ENCODE peak calls at places on chromosomes 6 and 20, in four cellular contexts. O, C, U and L are unnamed samples.

GRCh38 chr6:106064103-106064502 is 22.0 kb upstream of the PRDM1 start:
- DNase-seq in U (no peak), O (no peak), C (no peak), L (no peak)

GRCh38 chr6:225121-225721 is 67.1 kb upstream of the DUSP22 start:
- DNase-seq in O (no peak), C (no peak), U (no peak), L (no peak)

GRCh38 chr6:4973972-4974885 is 29.6 kb downstream of the RPP40 start:
- DNase-seq in C (peak), U (no peak), O (no peak), L (no peak)

GRCh38 chr6:69790629-69791028 is 6.2 kb downstream of the LMBRD1 start:
- DNase-seq in U (no peak), O (no peak), C (no peak), L (no peak)

GRCh38 chr6:1144842-1145755 is 166.8 kb upstream of the FOXQ1 start:
- DNase-seq in O (no peak), U (no peak), C (no peak), L (no peak)

GRCh38 chr6:1485678-1486077 is 96.3 kb downstream of the FOXF2 start:
- DNase-seq in O (peak), U (no peak), C (no peak), L (no peak)

GRCh38 chr20:57426156-57426769 is 35.1 kb downstream of the RBM38 start:
- DNase-seq in C (no peak), O (no peak), U (no peak), L (no peak)

GRCh38 chr20:35660122-35660937 is 4.4 kb downstream of the CPNE1 start:
- DNase-seq in U (no peak), O (no peak), C (peak), L (no peak)

GRCh38 chr6:7473805-7474329 is 67.6 kb upstream of the DSP start:
- DNase-seq in O (no peak), U (peak), C (no peak), L (no peak)

GRCh38 chr20:64010711-64011237 is 25.2 kb upstream of the C20orf204 start:
- DNase-seq in C (no peak), U (no peak), O (no peak), L (no peak)

GRCh38 chr20:44746367-44747165 is 901 bp downstream of the KCNK15 start:
- DNase-seq in O (no peak), U (no peak), C (no peak), L (peak)

GRCh38 chr6:159729598-159729997 is 2.3 kb downstream of the WTAP start:
- DNase-seq in C (no peak), O (no peak), U (no peak), L (no peak)

GRCh38 chr6:106870824-106871300 is 103.7 kb downstream of the CD24 start:
- DNase-seq in U (no peak), O (peak), C (no peak), L (no peak)

GRCh38 chr6:113908801-113909200 is 51.7 kb downstream of the MARCKS start:
- DNase-seq in C (no peak), O (no peak), U (no peak), L (no peak)

GRCh38 chr6:54525731-54526130 is 217.5 kb downstream of the TINAG start:
- DNase-seq in C (no peak), U (no peak), O (no peak), L (no peak)

GRCh38 chr6:35318200-35318844 is 20.7 kb downstream of the DEF6 start:
- DNase-seq in U (peak), O (peak), C (peak), L (peak)

GRCh38 chr6:30750379-30750668 is 6.0 kb upstream of the IER3 start:
- DNase-seq in O (no peak), C (no peak), U (no peak), L (no peak)

GRCh38 chr20:1336699-1337387 is 7.9 kb upstream of the SDCBP2 start:
- DNase-seq in C (peak), U (no peak), O (no peak), L (no peak)

GRCh38 chr20:2706688-2707352 is 14.2 kb downstream of the EBF4 start:
- DNase-seq in U (no peak), O (no peak), C (peak), L (no peak)

DNA sequence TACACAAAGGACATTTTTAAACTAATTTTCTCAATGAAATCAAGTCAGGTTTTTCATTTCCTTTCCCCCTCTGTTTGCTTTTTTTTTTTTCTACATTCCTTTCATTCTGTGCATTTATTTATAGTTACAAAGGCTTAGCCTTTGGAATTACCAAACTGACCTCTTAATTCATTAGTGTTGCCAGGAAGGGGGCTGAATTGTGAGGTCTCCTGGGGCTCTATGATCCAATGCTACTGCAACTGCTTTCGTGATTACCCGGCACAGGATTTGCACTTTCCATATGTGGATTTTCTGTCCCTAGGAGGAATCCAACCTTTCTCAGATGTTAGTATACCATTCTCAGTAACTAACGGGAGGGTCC is 35.3 kb downstream of the NEDD9 start:
- DNase-seq in O (no peak), C (no peak), U (no peak), L (no peak)
- TF ChIP-seq RNF2 in O (no peak), C (no peak), U (no peak), L (no peak)

DNA sequence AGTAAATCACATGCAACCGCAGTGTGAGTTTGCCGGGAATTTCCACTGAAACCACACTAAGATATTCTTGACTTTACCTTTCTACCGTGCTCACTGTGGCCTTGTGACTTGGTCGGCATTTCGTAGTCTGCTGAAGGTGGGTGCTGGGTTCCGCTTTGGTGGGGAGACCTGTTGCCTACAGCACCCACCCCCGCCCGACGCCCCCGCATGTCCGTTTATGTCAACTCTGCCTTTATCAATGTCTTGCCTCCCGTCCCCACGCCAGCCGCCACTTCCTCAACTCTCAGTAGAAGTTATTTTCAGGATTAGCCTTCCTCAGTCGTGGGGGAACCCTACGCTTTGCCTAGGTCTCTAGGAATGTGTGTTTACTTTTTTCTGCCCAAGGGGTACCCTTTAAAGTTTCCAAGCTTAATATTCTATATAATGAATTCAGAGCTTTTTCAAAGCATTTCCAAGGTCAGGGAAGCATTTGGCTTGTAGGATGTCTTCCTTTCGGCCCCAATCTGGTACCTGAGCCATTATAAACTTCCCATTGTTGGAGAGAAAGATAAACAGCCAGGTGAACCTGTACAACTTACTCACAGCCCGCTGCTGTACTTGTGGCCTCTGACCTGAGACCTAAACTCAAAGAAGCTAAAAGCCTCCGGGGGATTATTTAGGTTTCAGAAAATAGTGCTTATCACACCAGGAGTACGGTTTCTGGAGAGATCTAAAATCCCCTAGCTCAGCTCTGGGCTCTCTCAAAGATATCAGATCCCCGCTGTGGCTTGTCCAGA is 54.2 kb downstream of the TBC1D7 start:
- DNase-seq in C (no peak), U (no peak), O (no peak), L (peak)
- TF ChIP-seq RNF2 in C (no peak), U (no peak), O (no peak), L (peak)

DNA sequence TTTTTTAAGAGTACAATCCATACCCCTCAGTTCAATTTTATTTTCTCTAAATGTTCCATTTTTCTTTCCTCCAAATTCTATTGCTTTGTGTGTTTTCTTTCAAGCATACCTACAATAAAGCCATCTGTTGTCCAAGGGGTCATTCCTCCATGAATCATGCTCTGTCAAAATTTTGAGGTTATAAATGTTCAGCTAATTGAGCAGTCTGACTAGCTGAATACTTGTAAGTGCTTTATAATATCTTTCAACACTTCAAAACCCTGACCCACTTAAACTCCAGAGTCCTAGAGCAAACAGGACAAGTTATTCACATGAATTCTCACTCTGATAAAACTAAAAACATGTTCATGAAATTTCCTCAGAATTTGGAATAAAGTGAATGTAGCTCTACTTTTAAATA is 33.4 kb upstream of the EYA4 start:
- DNase-seq in C (no peak), U (no peak), O (no peak), L (no peak)
- TF ChIP-seq RNF2 in C (no peak), U (no peak), O (no peak), L (no peak)

DNA sequence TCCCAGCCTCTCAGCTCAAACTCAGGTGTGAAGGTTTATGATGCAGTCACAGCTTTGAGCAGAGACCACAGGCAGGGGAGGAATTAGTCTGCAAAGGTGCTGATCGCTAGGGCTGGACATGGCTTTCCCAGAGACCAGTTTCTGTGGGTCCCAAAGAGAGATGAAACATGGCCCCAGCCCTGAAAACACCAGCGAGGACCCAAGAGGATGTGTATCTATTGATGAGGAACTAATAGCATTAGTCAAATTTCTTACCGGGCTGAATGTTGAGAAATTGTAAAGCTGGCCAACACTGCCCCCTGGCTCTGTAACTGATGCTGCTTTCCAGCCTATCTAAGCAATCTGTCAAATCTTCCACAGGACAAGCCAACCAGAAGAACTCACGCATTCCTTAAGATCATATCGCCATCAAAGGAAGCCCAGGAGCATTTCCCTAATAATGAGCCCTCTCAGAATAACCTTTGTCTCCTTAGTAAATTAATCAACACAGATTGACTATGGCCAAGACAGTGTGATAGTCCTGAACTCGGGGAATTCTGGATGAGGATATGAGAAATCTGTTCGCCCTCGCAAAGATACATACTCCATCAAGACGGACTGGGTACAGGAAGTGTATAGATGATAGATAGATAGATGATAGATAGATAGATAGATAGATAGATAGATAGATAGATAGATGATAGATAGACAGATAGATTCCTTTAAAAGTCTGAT is 7.8 kb upstream of the ACSS1 start:
- DNase-seq in O (peak), C (peak), U (peak), L (peak)
- TF ChIP-seq RNF2 in O (no peak), C (no peak), U (no peak), L (no peak)

DNA sequence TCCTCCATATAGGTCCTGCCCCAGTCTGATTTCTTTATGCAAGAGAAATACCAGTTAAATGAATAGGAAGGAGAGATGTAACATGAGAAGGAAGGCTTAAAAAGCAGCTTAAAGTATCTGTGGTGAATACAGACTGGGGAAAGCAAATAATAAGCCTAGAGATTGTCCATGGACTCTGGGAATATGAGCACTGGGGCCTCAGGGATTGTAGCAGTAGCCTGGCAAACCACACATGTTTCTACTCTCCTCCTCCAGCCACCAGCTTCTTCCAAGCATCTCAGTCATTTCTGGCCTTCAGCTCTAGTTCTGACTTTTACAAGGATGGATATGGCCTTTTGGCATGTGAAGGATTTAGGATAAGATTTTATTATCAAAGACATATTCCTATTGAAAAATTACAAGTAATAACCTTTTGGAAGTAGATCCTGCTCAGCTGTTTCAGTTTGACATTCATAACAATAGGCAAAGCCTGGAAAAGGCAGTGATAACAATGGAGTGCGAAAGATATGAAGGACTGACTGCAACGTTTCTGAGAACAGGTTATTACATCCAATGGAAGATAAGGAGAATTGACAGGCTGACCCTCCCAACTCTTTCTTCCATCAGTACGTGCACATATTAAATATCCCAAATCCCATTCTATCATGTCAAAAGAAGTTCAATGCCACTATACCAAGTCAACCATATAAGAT is 41.6 kb downstream of the CYP39A1 start:
- DNase-seq in C (no peak), U (no peak), O (no peak), L (no peak)
- TF ChIP-seq RNF2 in C (no peak), U (no peak), O (no peak), L (no peak)